ENCODE peak calls at places on chromosomes 13 and 19, in ten cellular contexts. L is AG04450, D is tibial nerve, J is GM13976, Y is mucosa of descending colon, B is tibial artery, R is GM10248, U is AG09309, A is heart right ventricle, X is progenitor cell of endocrine pancreas. T is an unnamed sample.
A peak's percentile ranks its signal among the peaks of the same experiment; 100 is the strongest.

GRCh38 chr13:114151031-114151430 is 18.6 kb upstream of the RASA3 start:
- DNase-seq in U (no peak), D (no peak), X (no peak), B (no peak), Y (peak; percentile 60), A (no peak), R (no peak), J (no peak), L (no peak), T (no peak)

GRCh38 chr19:3607398-3608078 is 863 bp upstream of the TBXA2R start:
- DNase-seq in B (peak; percentile 86), L (no peak), D (no peak), R (no peak), J (no peak), Y (no peak), U (no peak), A (peak; percentile 73), X (no peak), T (no peak)

GRCh38 chr13:97395437-97396136 is 38.4 kb upstream of the RAP2A start:
- DNase-seq in A (no peak), B (no peak), L (no peak), R (no peak), D (no peak), U (peak; percentile 3), X (no peak), Y (no peak), J (no peak), T (no peak)

GRCh38 chr13:110497003-110497402 is 64.5 kb downstream of the RAB20 start:
- DNase-seq in A (no peak), J (no peak), L (no peak), X (no peak), D (no peak), Y (no peak), R (no peak), B (no peak), U (no peak), T (no peak)

GRCh38 chr19:3073159-3073563 is 10.9 kb upstream of the TLE5 start:
- DNase-seq in R (no peak), Y (no peak), D (no peak), B (no peak), X (no peak), A (no peak), L (peak; percentile 46), J (no peak), U (no peak), T (no peak)

GRCh38 chr19:19185853-19186728 is 5.9 kb downstream of the BORCS8 start:
- DNase-seq in L (no peak), R (no peak), Y (peak; percentile 54), J (peak; percentile 62), U (no peak), A (no peak), D (no peak), B (no peak), X (peak; percentile 31), T (no peak)

GRCh38 chr13:104750377-104750776 is 1684.2 kb upstream of the SLC10A2 start:
- DNase-seq in D (no peak), A (no peak), X (no peak), L (no peak), R (no peak), J (no peak), B (no peak), Y (no peak), U (no peak), T (no peak)

GRCh38 chr13:100815476-100816046 is 141.0 kb upstream of the TMTC4 start:
- DNase-seq in D (no peak), A (no peak), B (no peak), Y (no peak), R (no peak), U (no peak), X (no peak), J (no peak), L (no peak), T (no peak)

GRCh38 chr19:49913720-49914119 is 15.3 kb upstream of the ATF5 start:
- DNase-seq in X (no peak), R (no peak), D (no peak), A (no peak), Y (no peak), U (no peak), J (no peak), B (no peak), L (no peak), T (no peak)

GRCh38 chr19:49340069-49340864 is 5.1 kb downstream of the CD37 start:
- DNase-seq in X (no peak), A (peak; percentile 81), U (no peak), R (peak; percentile 94), D (peak; percentile 62), B (peak; percentile 97), Y (peak; percentile 81), J (peak; percentile 96), L (no peak), T (peak; percentile 96)

GRCh38 chr19:2477732-2478191 is 1.8 kb downstream of the GADD45B start:
- DNase-seq in A (no peak), X (no peak), D (no peak), L (no peak), J (peak; percentile 69), R (no peak), Y (peak; percentile 55), B (peak; percentile 77), U (no peak), T (no peak)

GRCh38 chr13:37479901-37480300 is 118.7 kb downstream of the POSTN start:
- DNase-seq in Y (no peak), A (no peak), U (no peak), R (no peak), B (no peak), J (no peak), X (no peak), L (no peak), D (no peak), T (no peak)

GRCh38 chr19:36916991-36917390 is 859 bp downstream of the ZNF568 start:
- DNase-seq in A (no peak), L (no peak), B (no peak), J (no peak), U (no peak), R (no peak), Y (no peak), X (no peak), D (no peak), T (no peak)

DNA sequence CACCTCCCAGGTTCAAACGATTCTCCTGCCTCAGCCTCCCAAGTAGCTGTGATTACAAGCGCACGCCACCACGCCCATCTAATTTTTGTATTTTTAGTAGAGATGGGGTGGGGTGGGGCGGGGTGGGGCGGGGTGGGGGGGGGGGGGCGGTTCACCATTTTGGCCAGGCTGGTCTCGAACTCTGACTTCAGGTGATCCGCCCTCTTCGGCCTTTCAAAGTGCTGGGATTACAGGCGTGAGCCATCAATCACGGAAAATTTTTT is 541 bp upstream of the DPP9 start:
- DNase-seq in Y (no peak), U (no peak), X (no peak), L (no peak), J (no peak), A (no peak), B (no peak), R (no peak), D (no peak), T (no peak)
- TF ChIP-seq CTCF in Y (no peak), U (no peak), X (no peak), L (no peak), J (no peak), A (no peak), B (no peak), R (no peak), D (no peak), T (no peak)

GRCh38 chr13:84648069-84648640 is 765.9 kb upstream of the SLITRK1 start:
- DNase-seq in D (no peak), J (no peak), B (no peak), X (no peak), Y (no peak), R (no peak), A (no peak), L (no peak), U (no peak), T (no peak)
- TF ChIP-seq CTCF in D (no peak), J (no peak), B (no peak), X (no peak), Y (no peak), R (no peak), A (peak; percentile 47), L (peak; percentile 14), U (peak; percentile 18), T (no peak)

GRCh38 chr13:113110852-113111315 is 5.3 kb downstream of the F7 start:
- DNase-seq in D (no peak), X (no peak), A (no peak), L (no peak), J (no peak), U (no peak), Y (no peak), B (peak; percentile 43), R (no peak), T (no peak)

GRCh38 chr13:113106053-113106452 is 462 bp downstream of the F7 start:
- DNase-seq in X (no peak), J (no peak), R (no peak), A (no peak), D (no peak), B (no peak), Y (no peak), L (no peak), U (no peak), T (no peak)

GRCh38 chr13:113106666-113107065 is 1.1 kb downstream of the F7 start:
- DNase-seq in U (no peak), X (no peak), A (no peak), Y (no peak), D (no peak), J (no peak), L (no peak), B (no peak), R (no peak), T (no peak)

GRCh38 chr13:113110048-113110851 is 4.7 kb downstream of the F7 start:
- DNase-seq in L (no peak), Y (peak; percentile 28), B (no peak), R (no peak), D (no peak), X (no peak), U (no peak), A (no peak), J (no peak), T (no peak)

GRCh38 chr13:113109151-113110047 is 3.8 kb downstream of the F7 start:
- DNase-seq in R (no peak), J (no peak), X (no peak), D (no peak), B (no peak), L (no peak), A (no peak), Y (peak; percentile 16), U (no peak), T (no peak)
- TF ChIP-seq CTCF in R (no peak), J (no peak), X (no peak), D (no peak), B (no peak), L (no peak), A (no peak), Y (no peak), U (no peak), T (no peak)

DNA sequence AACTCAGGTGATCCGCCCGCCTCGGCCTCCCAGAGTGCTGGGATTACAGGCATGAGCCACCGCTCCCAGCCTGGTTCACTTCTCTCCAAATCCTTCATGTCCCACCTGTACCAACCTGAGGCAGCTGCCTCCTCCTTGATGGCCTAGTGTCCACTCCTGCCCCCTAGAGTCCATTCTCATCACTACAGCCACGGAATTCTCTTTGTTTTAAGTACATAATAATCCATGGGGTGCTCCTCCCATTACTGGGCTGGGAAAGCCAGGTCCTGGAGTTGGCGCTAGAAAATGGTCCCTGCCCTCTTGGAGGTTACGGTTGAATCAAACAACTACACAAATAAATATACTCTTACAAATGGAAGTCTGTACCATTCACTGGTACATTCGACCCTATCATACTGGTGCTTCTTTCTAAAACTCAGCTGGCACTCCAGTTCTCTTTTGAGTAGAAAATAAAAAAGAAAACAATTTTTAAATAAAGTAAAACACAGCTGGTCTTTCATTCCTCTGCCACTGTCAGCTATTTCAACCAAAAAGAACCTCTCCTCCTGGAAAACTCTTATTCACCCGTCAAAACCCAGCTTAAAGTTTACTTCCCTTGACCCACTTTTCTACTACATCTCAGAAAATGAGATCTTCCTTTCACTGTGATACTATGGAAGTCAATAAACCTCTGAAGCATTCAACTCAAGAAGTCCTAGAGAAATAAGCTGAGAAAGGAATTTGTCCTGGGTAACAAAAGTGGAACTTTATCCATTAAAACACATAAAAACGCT is 22.4 kb upstream of the ARHGEF18 start:
- DNase-seq in A (no peak), L (no peak), R (peak; percentile 45), U (no peak), D (no peak), X (no peak), Y (no peak), B (peak; percentile 32), J (peak; percentile 42), T (peak; percentile 35)
- TF ChIP-seq CTCF in A (no peak), L (peak; percentile 21), R (peak; percentile 36), U (peak; percentile 43), D (peak; percentile 13), X (peak; percentile 41), Y (no peak), B (peak; percentile 19), J (peak; percentile 42), T (peak; percentile 60)

T was measured in GM13977.